ENCODE peak calls at places on chromosomes 11 and 22, in six cellular contexts. O is trophoblast cell; H is astrocyte of the cerebellum; I is mesenchymal stem cell; D is cardiac muscle cell; M is CD4-positive, alpha-beta memory T cell. G is an unnamed sample.

GRCh38 chr22:25403752-25404471 is 160.6 kb upstream of the GRK3 start:
- DNase-seq in O (no peak), H (no peak), I (peak; percentile 57), D (no peak), M (no peak), G (no peak)

GRCh38 chr11:79249341-79249993 is 191.4 kb downstream of the TENM4 start:
- DNase-seq in O (peak; percentile 73), H (no peak), I (peak; percentile 34), D (no peak), M (no peak), G (no peak)

GRCh38 chr22:17140022-17140421 is 18.9 kb upstream of the TMEM121B start:
- DNase-seq in O (no peak), H (no peak), I (no peak), D (no peak), M (no peak), G (no peak)

GRCh38 chr22:32699686-32700085 is 101.8 kb upstream of the TIMP3 start:
- DNase-seq in O (peak; percentile 51), H (no peak), I (no peak), D (no peak), M (no peak), G (no peak)

GRCh38 chr11:60830478-60831142 is 11.3 kb upstream of the CCDC86 start:
- DNase-seq in O (no peak), H (no peak), I (no peak), D (no peak), M (no peak), G (no peak)

GRCh38 chr11:8025816-8026215 is 38.7 kb downstream of the EIF3F start:
- DNase-seq in O (no peak), H (peak; percentile 66), I (peak; percentile 43), D (peak; percentile 83), M (no peak), G (no peak)

GRCh38 chr11:30983810-30984441 is 385.6 kb downstream of the DCDC1 start:
- DNase-seq in O (no peak), H (no peak), I (no peak), D (no peak), M (no peak), G (no peak)

GRCh38 chr11:40360206-40360798 is 1099.2 kb downstream of the LRRC4C start:
- DNase-seq in O (no peak), H (no peak), I (no peak), D (no peak), M (no peak), G (no peak)

GRCh38 chr22:46754110-46754799 is 8.2 kb upstream of the TBC1D22A start:
- DNase-seq in O (peak; percentile 80), H (peak; percentile 87), I (peak; percentile 99), D (peak; percentile 97), M (no peak), G (peak; percentile 89)

GRCh38 chr11:74926304-74927030 is 22.4 kb downstream of the XRRA1 start:
- DNase-seq in O (no peak), H (no peak), I (peak; percentile 23), D (no peak), M (no peak), G (peak; percentile 37)

GRCh38 chr11:34223021-34223813 is 117.8 kb downstream of the NAT10 start:
- DNase-seq in O (peak; percentile 51), H (peak; percentile 65), I (peak; percentile 76), D (peak; percentile 93), M (no peak), G (peak; percentile 43)

GRCh38 chr11:34160049-34160721 is 54.8 kb downstream of the NAT10 start:
- DNase-seq in O (no peak), H (peak; percentile 89), I (no peak), D (peak; percentile 88), M (no peak), G (no peak)

GRCh38 chr22:48706934-48707748 is 1120.5 kb downstream of the BRD1 start:
- DNase-seq in O (no peak), H (no peak), I (no peak), D (no peak), M (no peak), G (no peak)

GRCh38 chr11:70747285-70747684 is 349.0 kb downstream of the CTTN start:
- DNase-seq in O (peak; percentile 39), H (no peak), I (no peak), D (no peak), M (no peak), G (no peak)

GRCh38 chr11:123494195-123495050 is 64.4 kb downstream of the GRAMD1B start:
- DNase-seq in O (no peak), H (no peak), I (no peak), D (peak; percentile 51), M (no peak), G (no peak)

GRCh38 chr11:67435031-67435726 is 2.3 kb downstream of the PTPRCAP start:
- DNase-seq in O (no peak), H (no peak), I (no peak), D (no peak), M (no peak), G (no peak)

GRCh38 chr11:92269841-92270240 is 45.2 kb downstream of the FAT3 start:
- DNase-seq in O (no peak), H (no peak), I (no peak), D (no peak), M (no peak), G (no peak)
- H3K4me3 ChIP-seq in O (no peak overlapping the region), H (no peak overlapping the region), I (no peak overlapping the region), D (no peak overlapping the region), M (no peak overlapping the region), G (no peak overlapping the region)

DNA sequence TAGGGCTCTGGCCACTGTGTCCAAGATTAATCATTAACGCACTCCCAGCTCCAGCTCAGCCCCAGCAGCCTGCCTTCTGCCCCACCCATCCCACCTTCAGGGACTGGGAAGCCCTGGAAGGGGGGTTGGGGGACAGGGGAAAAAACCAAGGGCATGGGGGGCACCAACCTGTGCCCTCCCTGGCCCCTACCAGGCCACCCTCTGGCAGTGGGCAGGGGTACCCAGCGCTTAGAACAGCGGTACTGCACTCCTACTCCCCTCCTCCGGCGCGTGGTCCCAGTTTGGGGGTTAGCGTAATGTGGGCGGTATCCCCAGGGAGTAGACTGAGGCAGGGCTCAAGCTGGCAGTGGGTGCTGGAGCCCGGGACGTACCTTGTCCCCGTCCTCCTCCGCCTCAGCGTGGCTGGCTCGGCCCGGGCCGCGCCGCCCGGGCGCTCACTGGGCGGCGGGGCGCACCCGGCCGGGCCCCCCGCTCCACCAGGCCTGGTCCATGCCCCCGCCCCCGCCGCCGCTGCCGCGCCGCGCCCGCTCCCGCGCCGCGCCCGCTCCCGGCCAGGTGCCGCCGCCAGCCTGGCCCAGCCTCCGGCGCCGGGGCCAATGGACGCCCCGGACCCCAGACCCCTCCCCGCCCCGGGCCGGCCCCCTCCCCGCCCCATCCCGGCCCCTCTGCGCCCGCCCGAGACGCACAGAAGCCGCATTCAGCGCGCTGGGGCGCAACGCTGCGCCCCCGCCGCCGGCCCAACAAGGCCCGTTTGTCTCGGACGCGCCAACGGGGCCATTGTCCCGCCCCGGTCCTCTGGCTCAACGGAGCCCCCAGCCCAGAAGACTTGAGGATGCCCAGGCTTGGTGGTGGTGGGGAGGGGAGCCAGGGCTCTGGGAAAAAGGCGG is at the start of gene GAL3ST1:
- DNase-seq in O (no peak), H (no peak), I (no peak), D (no peak), M (no peak), G (no peak)
- H3K4me3 ChIP-seq in O (no peak within 1 kb of the TSS), H (peak within 1 kb of the TSS; percentile 14), I (peak within 1 kb of the TSS; percentile 68), D (peak within 1 kb of the TSS; percentile 29), M (no peak within 1 kb of the TSS), G (no peak within 1 kb of the TSS)

GRCh38 chr11:19320764-19321163 is 80.0 kb upstream of the E2F8 start:
- DNase-seq in O (no peak), H (no peak), I (no peak), D (no peak), M (no peak), G (no peak)

GRCh38 chr11:19321351-19321750 is 80.6 kb upstream of the E2F8 start:
- DNase-seq in O (no peak), H (no peak), I (no peak), D (no peak), M (no peak), G (no peak)

GRCh38 chr11:19326499-19326898 is 85.8 kb upstream of the E2F8 start:
- DNase-seq in O (no peak), H (no peak), I (peak; percentile 16), D (peak; percentile 58), M (no peak), G (no peak)

GRCh38 chr11:19327280-19327679 is 86.5 kb upstream of the E2F8 start:
- DNase-seq in O (no peak), H (no peak), I (no peak), D (no peak), M (no peak), G (no peak)

DNA sequence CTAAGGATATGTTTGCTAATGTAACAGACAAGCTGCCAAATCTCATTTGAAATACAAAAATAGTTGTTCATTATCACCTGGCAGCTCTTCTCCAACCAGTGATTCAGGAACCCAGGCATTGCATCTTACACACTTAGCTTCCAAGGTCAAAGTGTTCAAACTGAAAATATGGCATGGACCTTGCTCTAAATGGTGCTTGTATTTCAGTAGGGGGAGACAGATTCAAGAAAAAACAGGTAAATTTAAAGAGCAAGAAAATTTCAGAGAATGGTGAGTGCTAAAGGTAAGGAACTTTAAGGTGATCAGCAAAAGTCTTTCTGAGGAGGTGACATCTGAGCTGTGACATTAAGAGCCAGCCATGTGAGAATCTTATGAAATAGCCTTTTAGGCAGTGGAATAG is 82.8 kb upstream of the E2F8 start:
- DNase-seq in O (no peak), H (no peak), I (no peak), D (peak; percentile 16), M (no peak), G (no peak)
- H3K4me3 ChIP-seq in O (no peak overlapping the region), H (no peak overlapping the region), I (no peak overlapping the region), D (no peak overlapping the region), M (no peak overlapping the region), G (no peak overlapping the region)

GRCh38 chr11:131944709-131945108 is 574.3 kb downstream of the NTM start:
- DNase-seq in O (no peak), H (no peak), I (no peak), D (peak; percentile 76), M (no peak), G (peak; percentile 69)
- H3K4me3 ChIP-seq in O (no peak overlapping the region), H (no peak overlapping the region), I (no peak overlapping the region), D (no peak overlapping the region), M (no peak overlapping the region), G (no peak overlapping the region)

GRCh38 chr11:27721505-27722116 is 21.4 kb upstream of the BDNF start:
- DNase-seq in O (no peak), H (no peak), I (peak; percentile 8), D (no peak), M (no peak), G (no peak)
- H3K4me3 ChIP-seq in O (no peak overlapping the region), H (peak overlapping the region; percentile 67), I (peak overlapping the region; percentile 71), D (peak overlapping the region; percentile 39), M (no peak overlapping the region), G (peak overlapping the region; percentile 62)

DNA sequence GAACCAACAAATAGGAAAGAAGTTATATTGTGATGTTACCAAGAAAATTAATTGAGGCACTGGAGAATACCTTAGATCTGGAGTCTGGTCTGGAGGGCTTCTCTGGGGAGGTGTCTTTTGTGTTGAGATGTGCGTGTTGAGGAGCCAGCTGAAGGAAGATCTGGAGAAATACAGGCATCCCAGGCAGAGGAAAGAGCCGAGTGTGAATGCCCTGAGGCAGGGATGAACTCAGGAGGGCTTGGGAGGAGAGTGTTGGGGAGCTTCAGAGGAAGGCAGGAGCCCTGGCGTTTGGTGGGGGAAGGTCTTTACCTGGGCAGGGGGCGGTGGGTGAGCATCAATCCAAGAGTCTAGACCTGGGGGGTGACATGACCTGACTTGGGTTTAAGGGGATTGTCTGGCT is 13.1 kb downstream of the SYNGR1 start:
- DNase-seq in O (no peak), H (no peak), I (no peak), D (no peak), M (no peak), G (no peak)
- H3K4me3 ChIP-seq in O (no peak overlapping the region), H (no peak overlapping the region), I (no peak overlapping the region), D (no peak overlapping the region), M (no peak overlapping the region), G (no peak overlapping the region)